ENCODE peak calls at places on chromosomes 4 and X, in nine cellular contexts. P, L, X, E, D, B, M, C and W are unnamed samples.

GRCh38 chrX:27132851-27133250 is 330.3 kb downstream of the PPP4R3C start:
- DNase-seq in P (no peak), L (no peak), X (no peak), E (no peak), D (no peak), B (no peak), M (no peak), C (no peak), W (no peak)

GRCh38 chr4:4269856-4270255 is 20.1 kb downstream of the LYAR start:
- DNase-seq in P (no peak), L (no peak), X (no peak), E (peak; percentile 73), D (no peak), B (no peak), M (no peak), C (peak; percentile 25), W (no peak)

GRCh38 chrX:48580662-48581061 is 6.4 kb downstream of the RBM3 start:
- DNase-seq in P (no peak), L (no peak), X (no peak), E (no peak), D (no peak), B (no peak), M (no peak), C (no peak), W (no peak)

GRCh38 chr4:8393593-8394038 is 46.9 kb downstream of the ACOX3 start:
- DNase-seq in P (peak; percentile 61), L (peak; percentile 94), X (peak; percentile 68), E (no peak), D (peak; percentile 86), B (no peak), M (no peak), C (no peak), W (no peak)

GRCh38 chrX:49192722-49193328 is 6.7 kb upstream of the PRICKLE3 start:
- DNase-seq in P (no peak), L (no peak), X (no peak), E (peak; percentile 64), D (no peak), B (no peak), M (no peak), C (peak; percentile 48), W (no peak)

GRCh38 chrX:74924449-74925209 is 623 bp downstream of the NEXMIF start:
- DNase-seq in P (peak; percentile 38), L (no peak), X (no peak), E (peak; percentile 28), D (no peak), B (peak; percentile 73), M (peak; percentile 20), C (peak; percentile 64), W (no peak)

GRCh38 chr4:36709986-36710385 is 428.6 kb downstream of the DTHD1 start:
- DNase-seq in P (no peak), L (no peak), X (no peak), E (no peak), D (no peak), B (no peak), M (no peak), C (no peak), W (no peak)

GRCh38 chr4:181261279-181261678 is 981.9 kb upstream of the TENM3 start:
- DNase-seq in P (peak; percentile 53), L (no peak), X (no peak), E (no peak), D (no peak), B (no peak), M (no peak), C (no peak), W (no peak)

GRCh38 chr4:15077969-15078368 is 75.7 kb downstream of the CPEB2 start:
- DNase-seq in P (no peak), L (peak; percentile 66), X (no peak), E (no peak), D (no peak), B (no peak), M (no peak), C (no peak), W (no peak)

GRCh38 chr4:184818216-184818564 is 7.6 kb downstream of the ACSL1 start:
- DNase-seq in P (no peak), L (no peak), X (no peak), E (peak; percentile 68), D (no peak), B (no peak), M (no peak), C (peak; percentile 39), W (no peak)

GRCh38 chrX:124592745-124593144 is 246.4 kb downstream of the SH2D1A start:
- DNase-seq in P (no peak), L (no peak), X (no peak), E (no peak), D (no peak), B (no peak), M (no peak), C (no peak), W (no peak)